ENCODE peak calls at places on chromosomes 2 and 18, in six cellular contexts. Z is stomach, D is IMR-90, X is ovary, V is breast epithelium, R is prostate gland. P is an unnamed sample.

GRCh38 chr2:100013892-100014677 is 128.3 kb downstream of the AFF3 start:
- DNase-seq in Z (peak; percentile 41), D (peak; percentile 99), X (peak; percentile 66), V (no peak), R (no peak), P (peak; percentile 10)

GRCh38 chr18:3367491-3368091 is 82.4 kb upstream of the TGIF1 start:
- DNase-seq in Z (no peak), D (peak; percentile 7), X (no peak), V (no peak), R (no peak), P (no peak)

GRCh38 chr2:23381084-23381483 is 3.9 kb upstream of the KLHL29 start:
- DNase-seq in Z (peak; percentile 41), D (peak; percentile 77), X (no peak), V (peak; percentile 57), R (peak; percentile 30), P (peak; percentile 73)

GRCh38 chr2:235506997-235507615 is 13.3 kb downstream of the AGAP1 start:
- DNase-seq in Z (no peak), D (no peak), X (no peak), V (no peak), R (no peak), P (no peak)

GRCh38 chr2:16785072-16785638 is 119.5 kb upstream of the CYRIA start:
- DNase-seq in Z (no peak), D (no peak), X (no peak), V (no peak), R (no peak), P (no peak)

GRCh38 chr18:37871583-37871982 is 306.0 kb upstream of the CELF4 start:
- DNase-seq in Z (no peak), D (no peak), X (no peak), V (no peak), R (no peak), P (no peak)

GRCh38 chr2:100071350-100072043 is 70.9 kb downstream of the AFF3 start:
- DNase-seq in Z (no peak), D (no peak), X (no peak), V (no peak), R (no peak), P (no peak)

GRCh38 chr2:232890896-232891601 is 21.0 kb downstream of the SNORC start:
- DNase-seq in Z (peak; percentile 24), D (peak; percentile 27), X (no peak), V (peak; percentile 77), R (peak; percentile 78), P (peak; percentile 70)

GRCh38 chr18:36281941-36282340 is 15.6 kb upstream of the FHOD3 start:
- DNase-seq in Z (no peak), D (no peak), X (no peak), V (no peak), R (no peak), P (no peak)

GRCh38 chr2:237861875-237862527 is 2.6 kb downstream of the RAMP1 start:
- DNase-seq in Z (no peak), D (no peak), X (no peak), V (no peak), R (no peak), P (no peak)

GRCh38 chr2:99425022-99425421 is 64.8 kb downstream of the REV1 start:
- DNase-seq in Z (peak; percentile 36), D (peak; percentile 86), X (no peak), V (no peak), R (no peak), P (peak; percentile 56)

GRCh38 chr18:9653390-9653789 is 39.0 kb upstream of the PPP4R1 start:
- DNase-seq in Z (peak; percentile 50), D (no peak), X (no peak), V (peak; percentile 90), R (no peak), P (peak; percentile 76)

GRCh38 chr2:133773862-133774674 is 205.8 kb upstream of the NCKAP5 start:
- DNase-seq in Z (no peak), D (no peak), X (no peak), V (peak; percentile 68), R (no peak), P (no peak)

GRCh38 chr2:5692561-5693287 is 540 bp downstream of the SOX11 start:
- DNase-seq in Z (no peak), D (peak; percentile 44), X (no peak), V (no peak), R (no peak), P (no peak)

GRCh38 chr2:152507941-152508340 is 173.0 kb downstream of the FMNL2 start:
- DNase-seq in Z (no peak), D (no peak), X (no peak), V (no peak), R (no peak), P (no peak)

GRCh38 chr2:184472481-184472880 is 125.8 kb upstream of the ZNF804A start:
- DNase-seq in Z (no peak), D (no peak), X (no peak), V (no peak), R (no peak), P (no peak)

GRCh38 chr2:47065771-47066380 is 89.2 kb downstream of the STPG4 start:
- DNase-seq in Z (no peak), D (peak; percentile 89), X (no peak), V (no peak), R (no peak), P (no peak)

GRCh38 chr2:217868911-217869334 is 133.9 kb downstream of the TNS1 start:
- DNase-seq in Z (no peak), D (peak; percentile 65), X (peak; percentile 41), V (no peak), R (no peak), P (no peak)

GRCh38 chr18:48955528-48956261 is 4.9 kb upstream of the SMAD7 start:
- DNase-seq in Z (peak; percentile 50), D (peak; percentile 85), X (peak; percentile 37), V (no peak), R (no peak), P (peak; percentile 24)

GRCh38 chr2:234309431-234309830 is 187.4 kb downstream of the ARL4C start:
- DNase-seq in Z (no peak), D (no peak), X (no peak), V (no peak), R (no peak), P (no peak)

GRCh38 chr2:240286596-240286995 is 146.1 kb upstream of the OTOS start:
- DNase-seq in Z (no peak), D (no peak), X (no peak), V (no peak), R (no peak), P (no peak)

GRCh38 chr18:72871091-72871490 is 3.3 kb upstream of the NETO1 start:
- DNase-seq in Z (no peak), D (peak; percentile 6), X (no peak), V (no peak), R (no peak), P (no peak)

GRCh38 chr2:97774425-97774824 is 61.0 kb downstream of the ZAP70 start:
- DNase-seq in Z (no peak), D (no peak), X (no peak), V (no peak), R (no peak), P (no peak)
- TF ChIP-seq CTCF in Z (no peak), D (peak; percentile 19), X (no peak), V (no peak), R (no peak), P (no peak)

GRCh38 chr2:105744091-105744908 is 412 bp upstream of the NCK2 start:
- DNase-seq in Z (peak; percentile 68), D (peak; percentile 28), X (peak; percentile 74), V (peak; percentile 73), R (peak; percentile 49), P (peak; percentile 70)

GRCh38 chr2:105746177-105747080 is 1.7 kb downstream of the NCK2 start:
- DNase-seq in Z (peak; percentile 89), D (no peak), X (peak; percentile 44), V (peak; percentile 77), R (peak; percentile 62), P (peak; percentile 91)

GRCh38 chr2:105747997-105748396 is 3.3 kb downstream of the NCK2 start:
- DNase-seq in Z (no peak), D (peak; percentile 10), X (no peak), V (no peak), R (no peak), P (no peak)

GRCh38 chr2:105747254-105747909 is 2.7 kb downstream of the NCK2 start:
- DNase-seq in Z (no peak), D (peak; percentile 18), X (no peak), V (no peak), R (no peak), P (no peak)

DNA sequence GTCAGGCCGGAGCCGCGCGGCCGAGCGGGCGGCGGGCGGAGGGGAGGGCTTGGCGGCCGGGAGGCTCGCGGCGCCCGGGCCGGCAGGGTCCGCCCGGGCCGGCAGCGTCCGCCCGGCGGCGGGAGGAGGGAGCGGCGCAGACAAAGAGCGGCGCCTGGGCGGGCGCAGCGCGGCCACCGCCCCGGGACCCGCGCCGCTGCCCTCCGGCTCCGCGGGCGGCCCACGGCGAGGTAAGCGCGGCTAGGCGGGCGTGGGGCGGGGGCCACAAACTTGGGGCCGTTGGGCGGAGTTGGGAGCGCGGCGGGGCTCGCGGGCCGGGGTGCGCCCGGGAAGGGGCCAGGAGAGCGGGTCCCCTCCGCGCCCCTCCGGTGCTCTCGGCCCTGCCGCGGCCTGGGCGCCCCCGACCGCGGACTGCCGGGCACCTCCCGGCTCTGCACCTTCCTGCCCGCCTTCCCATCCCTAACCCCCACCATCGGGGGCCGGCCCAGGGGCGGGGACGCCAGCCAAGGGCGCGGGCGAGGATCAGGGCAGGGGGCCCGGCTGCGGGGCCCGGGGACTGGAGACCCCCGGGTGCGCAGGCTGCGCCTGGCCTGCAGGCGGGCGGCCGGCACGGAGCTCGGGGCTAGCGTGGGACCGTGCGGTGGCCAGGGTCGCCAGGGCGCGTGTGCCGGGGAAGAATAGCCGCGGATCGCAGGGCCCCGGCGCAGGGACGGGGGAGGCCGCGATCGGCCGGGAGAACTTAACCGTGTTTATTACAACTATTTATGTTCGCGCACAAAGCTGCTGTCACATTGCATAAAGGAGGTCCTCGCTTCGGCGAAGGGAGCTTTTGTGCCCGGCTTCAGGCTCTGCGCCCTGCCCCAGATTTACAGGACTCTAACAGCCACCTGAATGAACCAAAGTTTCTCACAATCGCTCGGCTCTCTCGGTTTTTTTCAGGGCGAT is at the start of gene NCK2:
- DNase-seq in Z (peak; percentile 34), D (peak; percentile 29), X (peak; percentile 65), V (no peak), R (peak; percentile 11), P (peak; percentile 30)
- TF ChIP-seq POLR2A in Z (no peak), D (no peak), X (no peak), V (no peak), R (peak; percentile 27), P (no peak)

GRCh38 chr18:875912-876311 is 28.8 kb upstream of the ADCYAP1 start:
- DNase-seq in Z (no peak), D (no peak), X (no peak), V (no peak), R (no peak), P (no peak)
- TF ChIP-seq CTCF in Z (no peak), D (no peak), X (no peak), V (no peak), R (no peak), P (no peak)

DNA sequence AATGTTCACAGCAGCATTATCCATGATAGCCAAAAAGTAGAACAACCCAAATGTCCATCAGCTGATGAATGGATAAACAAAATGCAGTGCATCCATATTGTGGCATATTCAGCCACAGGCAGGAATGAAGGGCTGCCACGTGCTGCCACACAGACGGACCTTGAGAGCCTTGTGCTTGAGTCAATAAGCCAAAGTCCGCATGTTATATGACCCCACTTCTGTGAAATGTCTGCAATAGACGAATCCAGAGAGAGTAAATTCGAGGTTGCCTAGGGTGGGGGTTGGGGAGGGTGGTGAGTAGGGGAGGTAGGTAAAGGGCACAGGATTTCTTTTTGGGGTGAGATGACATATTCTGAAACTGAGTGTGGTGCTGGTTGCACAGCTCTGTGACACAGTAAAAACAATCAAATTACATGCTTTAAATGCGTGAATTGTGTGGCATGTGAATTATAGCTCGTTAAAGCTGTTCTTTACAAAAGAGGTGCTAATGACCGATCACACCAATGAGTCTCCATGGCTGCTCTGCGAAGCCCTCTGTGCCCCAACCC is 38.9 kb upstream of the LDLRAD4 start:
- DNase-seq in Z (no peak), D (no peak), X (no peak), V (no peak), R (no peak), P (peak; percentile 37)
- TF ChIP-seq POLR2A in Z (no peak), D (no peak), X (no peak), V (no peak), R (no peak), P (no peak)

GRCh38 chr2:135876066-135876711 is at the start of gene MCM6:
- DNase-seq in Z (peak; percentile 97), D (peak; percentile 99), X (peak; percentile 97), V (peak; percentile 96), R (peak; percentile 95), P (peak; percentile 97)
- TF ChIP-seq CTCF in Z (peak; percentile 18), D (no peak), X (peak; percentile 12), V (peak; percentile 52), R (no peak), P (peak; percentile 8)

P was measured in body of pancreas.